ENCODE peak calls at places on chromosome 22, in nine cellular contexts. L is AG09319; K is stimulated activated CD4-positive, alpha-beta T cell treated with anti-CD3 and anti-CD28 coated beads, Interleukin-2, amount 100 ng/mL, for 24 hours; I is substantia nigra; J is WTC11; Q is NCI-H2029; B is RCC 7860; P is bronchial epithelial cell; D is HAP-1. E is an unnamed sample.

GRCh38 chr22:45977551-45978274 is 751 bp upstream of the WNT7B start:
- DNase-seq in L (no peak), K (no peak), I (no peak), J (peak; percentile 41), Q (peak; percentile 51), B (no peak), P (no peak), D (no peak), E (no peak)

GRCh38 chr22:48685767-48686166 is 1141.9 kb downstream of the BRD1 start:
- DNase-seq in L (no peak), K (no peak), I (no peak), J (no peak), Q (no peak), B (no peak), P (no peak), D (no peak), E (no peak)

GRCh38 chr22:17272511-17272991 is 53.3 kb upstream of the ADA2 start:
- DNase-seq in L (no peak), K (no peak), I (no peak), J (peak; percentile 65), Q (no peak), B (no peak), P (no peak), D (no peak), E (no peak)

GRCh38 chr22:48937032-48937639 is 890.5 kb downstream of the BRD1 start:
- DNase-seq in L (no peak), K (no peak), I (no peak), J (no peak), Q (no peak), B (no peak), P (no peak), D (no peak), E (no peak)

GRCh38 chr22:38572065-38572464 is 2.1 kb upstream of the DMC1 start:
- DNase-seq in L (peak; percentile 19), K (peak; percentile 44), I (no peak), J (no peak), Q (no peak), B (peak; percentile 36), P (peak; percentile 53), D (peak; percentile 69), E (peak; percentile 21)

GRCh38 chr22:44033689-44034088 is 9.6 kb downstream of the PARVB start:
- DNase-seq in L (no peak), K (no peak), I (no peak), J (no peak), Q (no peak), B (no peak), P (no peak), D (no peak), E (no peak)

GRCh38 chr22:43900206-43900605 is 8.4 kb upstream of the PNPLA5 start:
- DNase-seq in L (no peak), K (no peak), I (no peak), J (no peak), Q (no peak), B (no peak), P (no peak), D (no peak), E (no peak)

GRCh38 chr22:50705851-50706351 is 32.1 kb upstream of the ACR start:
- DNase-seq in L (no peak), K (no peak), I (no peak), J (no peak), Q (no peak), B (no peak), P (no peak), D (no peak), E (no peak)

GRCh38 chr22:50115693-50116092 is 25.9 kb downstream of the MOV10L1 start:
- DNase-seq in L (no peak), K (no peak), I (no peak), J (no peak), Q (no peak), B (no peak), P (no peak), D (no peak), E (no peak)